ENCODE peak calls at places on chromosomes 6 and 20, in nine cellular contexts. E is amniotic epithelial cell; T is activated CD4-positive, CD25-positive, alpha-beta regulatory T cell treated with anti-CD3 and anti-CD28 coated beads, Interleukin-2, amount 50 U/mL, for 72 hours; W is HFFc6; N is CD4-positive, CD25-positive, alpha-beta regulatory T cell; H is GM06990; L is BE2C; K is A549; M is NCI-H2081. V is an unnamed sample.

GRCh38 chr20:31841928-31842327 is 3.5 kb downstream of the FOXS1 start:
- DNase-seq in W (peak), H (no peak), M (no peak), K (peak), N (no peak), L (no peak), E (peak), T (no peak), V (peak)

GRCh38 chr6:159170999-159171712 is 2.0 kb downstream of the FNDC1 start:
- DNase-seq in L (no peak), H (no peak), E (peak), T (no peak), W (peak), K (no peak), N (no peak), M (no peak), V (peak)

GRCh38 chr6:90811596-90812226 is 224.8 kb upstream of the MAP3K7 start:
- DNase-seq in N (no peak), E (no peak), W (no peak), H (no peak), T (no peak), L (peak), K (no peak), M (peak), V (no peak)

GRCh38 chr6:42396720-42397119 is 55.0 kb downstream of the TRERF1 start:
- DNase-seq in T (no peak), H (no peak), L (no peak), N (no peak), W (no peak), M (no peak), E (no peak), K (no peak), V (no peak)

GRCh38 chr6:148998704-148999103 is 251.9 kb downstream of the UST start:
- DNase-seq in M (no peak), K (no peak), N (no peak), T (no peak), W (no peak), E (no peak), H (no peak), L (no peak), V (peak)

GRCh38 chr20:57753332-57754164 is 43.7 kb upstream of the PMEPA1 start:
- DNase-seq in N (no peak), E (no peak), T (no peak), K (no peak), L (no peak), W (no peak), H (no peak), M (no peak), V (no peak)

GRCh38 chr6:35417979-35418661 is 34.0 kb upstream of the FANCE start:
- DNase-seq in N (no peak), T (no peak), W (no peak), H (no peak), M (no peak), K (no peak), E (no peak), L (peak), V (no peak)

GRCh38 chr6:27667016-27667415 is 194.1 kb upstream of the ZNF184 start:
- DNase-seq in K (no peak), E (no peak), M (no peak), T (no peak), W (no peak), N (no peak), L (no peak), H (no peak), V (no peak)

GRCh38 chr6:80728830-80729229 is 622.4 kb downstream of the BCKDHB start:
- DNase-seq in H (no peak), N (no peak), E (no peak), K (no peak), W (no peak), L (no peak), T (no peak), M (no peak), V (no peak)

GRCh38 chr20:5945963-5946362 is 4.4 kb downstream of the TRMT6 start:
- DNase-seq in H (no peak), L (no peak), K (peak), W (peak), N (no peak), M (no peak), E (peak), T (no peak), V (no peak)

GRCh38 chr20:25017257-25017803 is 24.8 kb upstream of the APMAP start:
- DNase-seq in K (no peak), L (no peak), W (no peak), N (no peak), T (no peak), M (peak), H (no peak), E (no peak), V (no peak)

GRCh38 chr6:2916354-2916925 is 13.3 kb upstream of the SERPINB9 start:
- DNase-seq in T (no peak), H (no peak), E (no peak), L (no peak), K (no peak), M (no peak), W (no peak), N (no peak), V (no peak)

GRCh38 chr6:11705069-11705468 is 73.5 kb downstream of the ADTRP start:
- DNase-seq in M (no peak), W (no peak), L (no peak), E (no peak), N (no peak), K (no peak), H (no peak), T (no peak), V (no peak)

GRCh38 chr6:18022398-18023231 is 35.2 kb upstream of the KIF13A start:
- DNase-seq in H (no peak), N (no peak), K (peak), W (peak), E (peak), L (no peak), T (no peak), M (peak), V (peak)

GRCh38 chr20:36585410-36586125 is 12.2 kb downstream of the TGIF2 start:
- DNase-seq in W (peak), N (no peak), E (no peak), T (no peak), L (peak), H (no peak), M (peak), K (no peak), V (peak)

GRCh38 chr6:13407709-13408695 is 79.4 kb downstream of the GFOD1 start:
- DNase-seq in L (no peak), M (no peak), T (no peak), W (peak), N (no peak), K (peak), H (no peak), E (peak), V (peak)

GRCh38 chr6:112153926-112154621 is 66.7 kb downstream of the FAM229B start:
- DNase-seq in M (no peak), N (no peak), L (no peak), T (no peak), H (no peak), K (peak), E (peak), W (peak), V (peak)

GRCh38 chr6:39451831-39452230 is 129.3 kb upstream of the KCNK16 start:
- DNase-seq in W (no peak), L (no peak), K (peak), N (no peak), E (no peak), T (no peak), H (no peak), M (no peak), V (no peak)

GRCh38 chr6:41877051-41877680 is 18.0 kb downstream of the USP49 start:
- DNase-seq in K (no peak), T (no peak), W (no peak), E (no peak), H (no peak), M (no peak), N (no peak), L (no peak), V (no peak)

GRCh38 chr6:135667694-135668455 is 170.3 kb upstream of the AHI1 start:
- DNase-seq in E (peak), M (peak), N (no peak), T (no peak), H (no peak), L (peak), K (peak), W (peak), V (peak)

GRCh38 chr6:43937236-43938177 is 167.5 kb downstream of the VEGFA start:
- DNase-seq in M (no peak), E (no peak), N (no peak), L (no peak), T (peak), W (no peak), K (no peak), H (no peak), V (no peak)